ENCODE peak calls at places on chromosomes 16 and 17, in eight cellular contexts. One of them, this sample, is unnamed. For H3K4me1, the result is how much of the 10 kb centered on the place peaks cover.

GRCh38 chr17:64786337-64786736 is 124.2 kb upstream of the SMURF2 start:
- DNase-seq in tibial nerve: no peak
- DNase-seq in aorta: peak
- DNase-seq in CD8-positive, alpha-beta memory T cell: no peak
- DNase-seq in esophagus squamous epithelium: no peak
- DNase-seq in GM23248: no peak
- DNase-seq in tibial artery: no peak
- DNase-seq in left ventricle myocardium inferior: no peak
- DNase-seq in this sample: no peak

GRCh38 chr17:43907425-43907981 is at the start of gene MPP2:
- DNase-seq in CD8-positive, alpha-beta memory T cell: peak
- DNase-seq in tibial nerve: peak
- DNase-seq in GM23248: peak
- DNase-seq in tibial artery: peak
- DNase-seq in esophagus squamous epithelium: no peak
- DNase-seq in left ventricle myocardium inferior: peak
- DNase-seq in aorta: peak
- DNase-seq in this sample: peak

GRCh38 chr16:19607610-19608280 is 52.2 kb downstream of the VPS35L start:
- DNase-seq in CD8-positive, alpha-beta memory T cell: no peak
- DNase-seq in aorta: no peak
- DNase-seq in left ventricle myocardium inferior: no peak
- DNase-seq in tibial nerve: no peak
- DNase-seq in esophagus squamous epithelium: no peak
- DNase-seq in GM23248: peak
- DNase-seq in tibial artery: no peak
- DNase-seq in this sample: no peak

GRCh38 chr16:28938721-28939120 is 7.0 kb downstream of the CD19 start:
- DNase-seq in CD8-positive, alpha-beta memory T cell: no peak
- DNase-seq in GM23248: no peak
- DNase-seq in left ventricle myocardium inferior: no peak
- DNase-seq in aorta: no peak
- DNase-seq in tibial artery: no peak
- DNase-seq in tibial nerve: no peak
- DNase-seq in esophagus squamous epithelium: no peak
- DNase-seq in this sample: no peak

GRCh38 chr17:37088459-37088858 is 139.7 kb downstream of the AATF start:
- DNase-seq in GM23248: no peak
- DNase-seq in tibial artery: no peak
- DNase-seq in CD8-positive, alpha-beta memory T cell: peak
- DNase-seq in esophagus squamous epithelium: no peak
- DNase-seq in tibial nerve: no peak
- DNase-seq in left ventricle myocardium inferior: no peak
- DNase-seq in aorta: no peak
- DNase-seq in this sample: no peak

GRCh38 chr17:50134206-50135110 is 4.5 kb upstream of the SAMD14 start:
- DNase-seq in tibial nerve: no peak
- DNase-seq in tibial artery: no peak
- DNase-seq in GM23248: peak
- DNase-seq in aorta: no peak
- DNase-seq in left ventricle myocardium inferior: no peak
- DNase-seq in esophagus squamous epithelium: no peak
- DNase-seq in CD8-positive, alpha-beta memory T cell: no peak
- DNase-seq in this sample: no peak

GRCh38 chr16:30875881-30876791 is 17.7 kb downstream of the BCL7C start:
- DNase-seq in tibial artery: no peak
- DNase-seq in esophagus squamous epithelium: no peak
- DNase-seq in CD8-positive, alpha-beta memory T cell: peak
- DNase-seq in aorta: peak
- DNase-seq in tibial nerve: no peak
- DNase-seq in left ventricle myocardium inferior: no peak
- DNase-seq in GM23248: peak
- DNase-seq in this sample: peak

GRCh38 chr17:9676742-9677387 is 31.5 kb downstream of the USP43 start:
- DNase-seq in tibial artery: no peak
- DNase-seq in CD8-positive, alpha-beta memory T cell: no peak
- DNase-seq in left ventricle myocardium inferior: no peak
- DNase-seq in esophagus squamous epithelium: no peak
- DNase-seq in aorta: no peak
- DNase-seq in tibial nerve: no peak
- DNase-seq in GM23248: peak
- DNase-seq in this sample: no peak

GRCh38 chr17:21512307-21513011 is 136.3 kb downstream of the KCNJ12 start:
- DNase-seq in GM23248: no peak
- DNase-seq in CD8-positive, alpha-beta memory T cell: no peak
- DNase-seq in aorta: no peak
- DNase-seq in tibial nerve: no peak
- DNase-seq in left ventricle myocardium inferior: no peak
- DNase-seq in tibial artery: no peak
- DNase-seq in esophagus squamous epithelium: no peak
- DNase-seq in this sample: no peak

GRCh38 chr17:74431568-74432483 is at the start of gene GPRC5C:
- DNase-seq in tibial artery: peak
- DNase-seq in aorta: peak
- DNase-seq in GM23248: peak
- DNase-seq in tibial nerve: peak
- DNase-seq in CD8-positive, alpha-beta memory T cell: no peak
- DNase-seq in left ventricle myocardium inferior: peak
- DNase-seq in esophagus squamous epithelium: no peak
- DNase-seq in this sample: peak
- H3K4me3 ChIP-seq in tibial artery: peak
- H3K4me3 ChIP-seq in aorta: peak
- H3K4me3 ChIP-seq in GM23248: peak
- H3K4me3 ChIP-seq in tibial nerve: peak
- H3K4me3 ChIP-seq in CD8-positive, alpha-beta memory T cell: peak
- H3K4me3 ChIP-seq in left ventricle myocardium inferior: peak
- H3K4me3 ChIP-seq in esophagus squamous epithelium: peak
- H3K4me3 ChIP-seq in this sample: peak

DNA sequence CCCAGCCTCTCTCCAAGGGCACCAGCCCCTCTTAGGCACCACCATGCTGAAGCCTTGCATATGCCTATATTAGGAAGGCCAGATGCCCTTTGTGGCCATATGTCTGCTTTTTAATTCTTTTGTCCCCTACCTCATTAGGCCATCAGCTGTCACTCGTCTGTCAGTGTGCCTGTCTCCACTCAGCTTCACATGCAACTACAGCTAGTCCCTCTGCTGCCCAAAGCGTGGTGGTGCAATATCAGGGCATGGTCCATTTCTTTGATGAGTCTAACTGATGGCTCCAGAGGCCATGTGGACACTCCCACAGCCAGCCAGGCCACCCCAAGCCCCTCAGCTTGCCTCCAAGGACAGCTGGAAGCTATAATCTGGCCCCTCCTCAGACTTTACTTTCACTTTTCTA is 36.3 kb downstream of the MYO18A start:
- DNase-seq in GM23248: peak
- DNase-seq in tibial nerve: no peak
- DNase-seq in aorta: no peak
- DNase-seq in esophagus squamous epithelium: no peak
- DNase-seq in tibial artery: no peak
- DNase-seq in CD8-positive, alpha-beta memory T cell: no peak
- DNase-seq in left ventricle myocardium inferior: no peak
- DNase-seq in this sample: peak
- H3K4me1 ChIP-seq in GM23248: under half
- H3K4me1 ChIP-seq in tibial nerve: under half
- H3K4me1 ChIP-seq in aorta: under half
- H3K4me1 ChIP-seq in esophagus squamous epithelium: under half
- H3K4me1 ChIP-seq in tibial artery: under half
- H3K4me1 ChIP-seq in CD8-positive, alpha-beta memory T cell: under half
- H3K4me1 ChIP-seq in left ventricle myocardium inferior: half or more
- H3K4me1 ChIP-seq in this sample: under half

GRCh38 chr16:4372315-4372577 is 598 bp downstream of the VASN start:
- DNase-seq in tibial nerve: no peak
- DNase-seq in left ventricle myocardium inferior: no peak
- DNase-seq in tibial artery: no peak
- DNase-seq in esophagus squamous epithelium: no peak
- DNase-seq in aorta: no peak
- DNase-seq in GM23248: no peak
- DNase-seq in CD8-positive, alpha-beta memory T cell: no peak
- DNase-seq in this sample: no peak
- H3K4me3 ChIP-seq in tibial nerve: peak
- H3K4me3 ChIP-seq in left ventricle myocardium inferior: peak
- H3K4me3 ChIP-seq in tibial artery: peak
- H3K4me3 ChIP-seq in esophagus squamous epithelium: peak
- H3K4me3 ChIP-seq in aorta: peak
- H3K4me3 ChIP-seq in GM23248: peak
- H3K4me3 ChIP-seq in CD8-positive, alpha-beta memory T cell: peak
- H3K4me3 ChIP-seq in this sample: peak

GRCh38 chr16:57038151-57038550 is 48.8 kb downstream of the NLRC5 start:
- DNase-seq in esophagus squamous epithelium: no peak
- DNase-seq in left ventricle myocardium inferior: no peak
- DNase-seq in tibial artery: no peak
- DNase-seq in aorta: no peak
- DNase-seq in tibial nerve: no peak
- DNase-seq in GM23248: peak
- DNase-seq in CD8-positive, alpha-beta memory T cell: no peak
- DNase-seq in this sample: no peak
- H3K4me1 ChIP-seq in esophagus squamous epithelium: under half
- H3K4me1 ChIP-seq in left ventricle myocardium inferior: under half
- H3K4me1 ChIP-seq in tibial artery: under half
- H3K4me1 ChIP-seq in aorta: under half
- H3K4me1 ChIP-seq in tibial nerve: under half
- H3K4me1 ChIP-seq in GM23248: under half
- H3K4me1 ChIP-seq in CD8-positive, alpha-beta memory T cell: half or more
- H3K4me1 ChIP-seq in this sample: under half

GRCh38 chr17:33292184-33292980 is 713 bp downstream of the ASIC2 start:
- DNase-seq in tibial nerve: no peak
- DNase-seq in aorta: peak
- DNase-seq in CD8-positive, alpha-beta memory T cell: no peak
- DNase-seq in tibial artery: no peak
- DNase-seq in esophagus squamous epithelium: no peak
- DNase-seq in GM23248: peak
- DNase-seq in left ventricle myocardium inferior: no peak
- DNase-seq in this sample: peak
- H3K4me3 ChIP-seq in tibial nerve: no peak
- H3K4me3 ChIP-seq in aorta: peak
- H3K4me3 ChIP-seq in CD8-positive, alpha-beta memory T cell: no peak
- H3K4me3 ChIP-seq in tibial artery: peak
- H3K4me3 ChIP-seq in esophagus squamous epithelium: peak
- H3K4me3 ChIP-seq in GM23248: peak
- H3K4me3 ChIP-seq in left ventricle myocardium inferior: peak
- H3K4me3 ChIP-seq in this sample: peak

DNA sequence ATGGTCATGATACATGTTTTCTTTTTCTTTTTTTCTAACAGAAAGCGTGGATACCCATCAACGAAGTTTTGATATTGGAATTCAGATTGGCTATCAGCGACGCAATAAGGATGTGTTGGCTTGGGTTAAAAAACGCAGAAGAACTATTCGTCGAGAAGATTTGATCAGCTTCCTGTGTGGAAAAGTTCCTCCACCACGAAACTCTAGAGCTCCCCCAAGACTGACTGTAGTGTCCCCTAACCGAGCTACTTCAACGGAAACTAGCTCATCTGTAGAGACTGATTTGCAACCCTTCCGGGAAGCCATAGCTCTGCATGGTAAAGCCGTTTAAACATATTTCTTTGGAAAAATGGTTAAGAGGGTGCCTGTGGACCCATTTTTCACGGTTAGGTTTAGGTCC is 11.5 kb downstream of the HAPSTR1 start:
- DNase-seq in left ventricle myocardium inferior: no peak
- DNase-seq in esophagus squamous epithelium: no peak
- DNase-seq in GM23248: no peak
- DNase-seq in aorta: no peak
- DNase-seq in CD8-positive, alpha-beta memory T cell: peak
- DNase-seq in tibial nerve: no peak
- DNase-seq in tibial artery: no peak
- DNase-seq in this sample: no peak
- H3K4me1 ChIP-seq in left ventricle myocardium inferior: half or more
- H3K4me1 ChIP-seq in esophagus squamous epithelium: half or more
- H3K4me1 ChIP-seq in GM23248: half or more
- H3K4me1 ChIP-seq in aorta: under half
- H3K4me1 ChIP-seq in CD8-positive, alpha-beta memory T cell: half or more
- H3K4me1 ChIP-seq in tibial nerve: half or more
- H3K4me1 ChIP-seq in tibial artery: half or more
- H3K4me1 ChIP-seq in this sample: under half

DNA sequence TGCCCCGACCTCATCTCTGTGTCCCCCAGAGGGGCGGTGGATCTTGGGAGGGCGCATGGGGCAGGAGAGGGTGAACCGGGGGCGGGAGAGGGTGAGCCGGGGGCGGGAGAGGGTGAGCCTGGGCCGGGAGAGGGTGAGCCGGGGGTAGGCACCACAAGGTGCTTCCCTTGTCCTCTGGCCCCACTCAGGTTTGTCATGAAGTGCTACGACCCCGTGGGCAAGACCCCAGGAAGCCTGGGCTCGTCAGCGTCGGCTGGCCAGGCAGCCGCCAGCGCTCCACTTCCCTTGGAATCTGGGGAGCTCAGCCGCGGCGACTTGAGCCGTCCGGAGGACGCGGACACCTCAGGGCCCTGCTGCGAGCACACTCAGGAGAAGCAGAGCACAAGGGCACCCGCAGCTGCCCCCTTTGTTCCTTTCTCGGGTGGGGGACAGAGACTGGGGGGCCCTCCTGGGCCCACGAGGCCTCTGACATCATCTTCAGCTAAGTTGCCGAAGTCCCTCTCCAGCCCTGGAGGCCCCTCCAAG is 18.9 kb downstream of the ASPSCR1 start:
- DNase-seq in aorta: no peak
- DNase-seq in esophagus squamous epithelium: no peak
- DNase-seq in tibial nerve: no peak
- DNase-seq in CD8-positive, alpha-beta memory T cell: no peak
- DNase-seq in left ventricle myocardium inferior: no peak
- DNase-seq in tibial artery: no peak
- DNase-seq in GM23248: no peak
- DNase-seq in this sample: no peak
- H3K4me3 ChIP-seq in aorta: no peak
- H3K4me3 ChIP-seq in esophagus squamous epithelium: no peak
- H3K4me3 ChIP-seq in tibial nerve: no peak
- H3K4me3 ChIP-seq in CD8-positive, alpha-beta memory T cell: no peak
- H3K4me3 ChIP-seq in left ventricle myocardium inferior: no peak
- H3K4me3 ChIP-seq in tibial artery: no peak
- H3K4me3 ChIP-seq in GM23248: no peak
- H3K4me3 ChIP-seq in this sample: no peak

This sample was measured in neural progenitor cell.